ENCODE peak calls at places on chromosome 10, in eight cellular contexts. E is A549, R is stomach, H is transverse colon, Y is ovary, W is GM12878, L is K562, N is sigmoid colon. G is an unnamed sample.
A peak's percentile ranks its signal among the peaks of the same experiment; 100 is the strongest.

GRCh38 chr10:6275022-6275997 is 72.6 kb downstream of the PFKFB3 start:
- DNase-seq in E (peak; percentile 99), R (peak; percentile 81), H (peak; percentile 80), Y (peak; percentile 34), W (peak; percentile 49), L (peak; percentile 42), N (peak; percentile 94), G (peak; percentile 84)

GRCh38 chr10:47181057-47181849 is 118.7 kb upstream of the GDF10 start:
- DNase-seq in E (no peak), R (no peak), H (no peak), Y (no peak), W (no peak), L (peak; percentile 24), N (no peak), G (no peak)

GRCh38 chr10:16809074-16809718 is 8.0 kb downstream of the RSU1 start:
- DNase-seq in E (peak; percentile 42), R (peak; percentile 38), H (peak; percentile 56), Y (no peak), W (no peak), L (peak; percentile 47), N (no peak), G (peak; percentile 18)

GRCh38 chr10:72336259-72337038 is 18.3 kb downstream of the DNAJB12 start:
- DNase-seq in E (no peak), R (peak; percentile 75), H (no peak), Y (peak; percentile 64), W (no peak), L (no peak), N (no peak), G (no peak)

GRCh38 chr10:65360497-65360896 is 1565.3 kb upstream of the LRRTM3 start:
- DNase-seq in E (no peak), R (no peak), H (no peak), Y (no peak), W (no peak), L (no peak), N (no peak), G (no peak)

GRCh38 chr10:74174533-74174932 is 23.5 kb downstream of the ADK start:
- DNase-seq in E (no peak), R (no peak), H (no peak), Y (no peak), W (no peak), L (no peak), N (no peak), G (no peak)

GRCh38 chr10:116197961-116198360 is 75.0 kb downstream of the GFRA1 start:
- DNase-seq in E (no peak), R (no peak), H (no peak), Y (no peak), W (no peak), L (no peak), N (no peak), G (no peak)

GRCh38 chr10:36362257-36362656 is 720.2 kb upstream of the FZD8 start:
- DNase-seq in E (no peak), R (no peak), H (no peak), Y (no peak), W (no peak), L (no peak), N (no peak), G (no peak)

GRCh38 chr10:118698421-118698820 is 56.3 kb downstream of the CACUL1 start:
- DNase-seq in E (peak; percentile 39), R (peak; percentile 36), H (peak; percentile 13), Y (no peak), W (peak; percentile 80), L (peak; percentile 23), N (no peak), G (peak; percentile 15)

GRCh38 chr10:70903262-70903921 is 15.0 kb upstream of the PCBD1 start:
- DNase-seq in E (peak; percentile 59), R (peak; percentile 67), H (peak; percentile 56), Y (peak; percentile 64), W (no peak), L (peak; percentile 75), N (peak; percentile 82), G (peak; percentile 38)

GRCh38 chr10:35346248-35346647 is 9.9 kb downstream of the CCNY start:
- DNase-seq in E (no peak), R (no peak), H (no peak), Y (no peak), W (no peak), L (no peak), N (no peak), G (no peak)

GRCh38 chr10:26697163-26697921 is at the start of gene PDSS1:
- DNase-seq in E (peak; percentile 69), R (peak; percentile 75), H (peak; percentile 81), Y (peak; percentile 57), W (peak; percentile 16), L (peak; percentile 85), N (peak; percentile 84), G (peak; percentile 38)

GRCh38 chr10:124534821-124535601 is 73.4 kb downstream of the LHPP start:
- DNase-seq in E (no peak), R (no peak), H (no peak), Y (no peak), W (no peak), L (no peak), N (no peak), G (no peak)

GRCh38 chr10:17425584-17426262 is 28.7 kb downstream of the ST8SIA6 start:
- DNase-seq in E (no peak), R (no peak), H (no peak), Y (no peak), W (no peak), L (peak; percentile 89), N (no peak), G (no peak)

GRCh38 chr10:35335718-35336083 is 608 bp upstream of the CCNY start:
- DNase-seq in E (peak; percentile 44), R (no peak), H (peak; percentile 20), Y (no peak), W (no peak), L (no peak), N (no peak), G (no peak)

DNA sequence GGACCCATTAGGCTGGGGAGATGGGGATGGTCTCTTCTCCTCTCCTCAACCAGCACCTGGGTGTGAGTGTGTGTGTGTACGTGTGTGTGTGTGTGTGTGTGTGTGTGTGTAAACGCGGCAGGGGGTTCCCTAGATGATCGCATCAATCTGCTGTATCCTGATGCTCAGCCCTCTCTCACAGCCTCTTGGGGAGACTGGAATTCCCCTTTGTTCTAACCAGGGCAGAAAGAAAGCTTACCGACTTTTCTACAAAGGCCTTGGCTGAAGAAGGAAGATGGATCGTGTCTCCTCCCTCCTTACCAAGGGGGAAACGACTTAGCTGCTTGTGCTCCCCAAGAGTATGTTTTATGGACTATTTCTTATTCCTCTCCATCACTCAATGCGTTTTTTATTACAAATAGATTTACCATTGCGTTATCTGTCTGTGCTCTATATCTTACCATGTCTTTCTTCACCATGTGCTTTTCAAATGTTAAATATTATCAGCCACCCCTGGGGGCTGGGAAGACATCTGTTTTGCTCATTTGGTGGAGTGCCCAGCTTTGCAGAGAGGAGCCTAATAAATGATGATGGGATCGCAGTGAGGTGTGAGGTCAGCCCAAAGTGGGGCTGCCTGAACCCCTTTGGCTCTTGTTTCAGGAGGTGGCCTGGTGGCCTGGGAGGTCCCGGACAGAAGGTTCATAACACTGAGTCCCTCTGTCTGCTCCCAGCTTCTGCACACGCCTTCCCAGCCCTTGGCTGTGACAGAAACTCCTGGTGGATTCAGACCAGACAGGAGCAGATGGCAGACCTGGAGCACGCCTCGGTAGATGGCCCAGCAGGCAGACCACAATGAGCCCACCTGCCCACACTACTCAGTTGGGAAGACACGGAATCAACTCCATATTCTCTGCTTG is 262.0 kb downstream of the PRPF18 start:
- DNase-seq in E (no peak), R (no peak), H (no peak), Y (no peak), W (no peak), L (no peak), N (peak; percentile 41), G (no peak)
- TF ChIP-seq POLR2A in E (no peak), R (no peak), H (no peak), Y (no peak), W (no peak), L (no peak), N (no peak), G (no peak)

DNA sequence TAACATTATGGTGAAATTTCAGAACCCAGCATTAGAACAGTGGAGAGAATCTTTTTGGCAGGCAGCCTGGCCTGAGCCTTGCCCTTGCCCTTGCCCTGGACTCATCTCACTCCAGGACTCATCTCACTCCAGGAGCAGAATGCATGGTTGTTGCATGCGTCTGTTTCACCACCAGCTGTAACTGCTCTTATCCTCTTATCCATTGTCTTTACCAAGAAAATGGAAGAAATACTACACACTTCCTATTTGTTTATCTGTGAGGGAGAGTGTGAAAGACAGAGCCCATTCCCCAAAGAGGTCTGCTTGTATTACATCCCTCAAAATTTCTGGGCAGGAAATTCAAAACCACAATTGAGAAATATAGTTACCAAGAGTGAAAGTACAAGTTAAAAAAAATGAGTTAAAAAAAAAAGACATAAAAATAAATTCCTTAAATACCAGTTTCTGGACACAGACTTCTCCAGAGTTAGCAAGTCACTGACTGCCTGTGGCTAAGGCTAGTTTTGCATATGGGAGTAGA is 1067.6 kb downstream of the NRG3 start:
- DNase-seq in E (no peak), R (no peak), H (no peak), Y (peak; percentile 54), W (no peak), L (no peak), N (peak; percentile 62), G (peak; percentile 26)
- TF ChIP-seq EP300 in E (no peak), R (no peak), H (no peak), Y (no peak), W (no peak), L (no peak), N (no peak), G (peak; percentile 39)

GRCh38 chr10:75231672-75232581 is 3.8 kb downstream of the COMTD1 start:
- DNase-seq in E (no peak), R (no peak), H (no peak), Y (no peak), W (no peak), L (no peak), N (peak; percentile 37), G (no peak)
- H3K27ac ChIP-seq in E (peak overlapping the region; percentile 6), R (peak overlapping the region; percentile 4), H (no peak overlapping the region), Y (no peak overlapping the region), W (no peak overlapping the region), L (peak overlapping the region; percentile 42), N (no peak overlapping the region), G (no peak overlapping the region)

GRCh38 chr10:11176746-11177145 is 159.1 kb downstream of the CELF2 start:
- DNase-seq in E (no peak), R (no peak), H (peak; percentile 29), Y (no peak), W (no peak), L (no peak), N (no peak), G (no peak)

GRCh38 chr10:11178606-11179221 is 161.0 kb downstream of the CELF2 start:
- DNase-seq in E (no peak), R (peak; percentile 47), H (peak; percentile 73), Y (no peak), W (peak; percentile 98), L (peak; percentile 84), N (no peak), G (no peak)

GRCh38 chr10:11173062-11173461 is 155.4 kb downstream of the CELF2 start:
- DNase-seq in E (no peak), R (no peak), H (no peak), Y (no peak), W (no peak), L (no peak), N (no peak), G (no peak)

GRCh38 chr10:11177926-11178453 is 160.3 kb downstream of the CELF2 start:
- DNase-seq in E (no peak), R (no peak), H (peak; percentile 41), Y (no peak), W (no peak), L (peak; percentile 30), N (no peak), G (no peak)

DNA sequence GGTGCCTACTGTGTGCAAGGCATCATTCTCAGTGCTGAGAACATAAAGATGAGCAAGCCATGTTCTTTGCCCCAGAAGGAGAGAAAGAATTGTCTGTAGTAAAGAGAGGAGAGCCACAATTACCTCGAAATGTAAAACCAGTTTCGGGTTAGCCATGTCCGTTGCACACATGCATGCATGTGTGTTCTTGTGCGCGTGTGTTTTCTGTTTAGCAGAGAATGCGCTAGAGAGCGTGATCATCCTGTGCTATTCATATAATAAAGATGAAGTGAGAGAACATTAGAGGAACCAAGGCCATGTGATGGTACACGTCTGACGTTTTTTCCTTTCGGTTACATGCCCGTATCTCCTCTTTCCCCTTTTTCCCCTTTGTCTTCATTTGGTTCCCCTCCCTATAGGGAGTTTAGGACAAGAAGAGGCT is 158.2 kb downstream of the CELF2 start:
- DNase-seq in E (no peak), R (no peak), H (peak; percentile 35), Y (no peak), W (peak; percentile 86), L (no peak), N (no peak), G (no peak)
- TF ChIP-seq POLR2A in E (no peak), R (no peak), H (no peak), Y (no peak), W (peak; percentile 58), L (no peak), N (no peak), G (peak; percentile 18)

G was measured in tibial nerve.